ENCODE peak calls at places on chromosomes 4 and X, in four cellular contexts. W, S, L and F are unnamed samples.

GRCh38 chr4:107299646-107300045 is 263.5 kb upstream of the DKK2 start:
- DNase-seq in L (no peak), W (no peak), S (no peak), F (no peak)

GRCh38 chr4:10085386-10085785 is 31.2 kb downstream of the WDR1 start:
- DNase-seq in L (no peak), S (no peak), W (no peak), F (no peak)

GRCh38 chr4:26827798-26828197 is 32.8 kb upstream of the STIM2 start:
- DNase-seq in L (no peak), S (no peak), W (no peak), F (no peak)

GRCh38 chr4:121977251-121978168 is 25.6 kb upstream of the TRPC3 start:
- DNase-seq in W (no peak), S (no peak), L (no peak), F (peak; percentile 5)

GRCh38 chr4:176883681-176884418 is 91.1 kb upstream of the VEGFC start:
- DNase-seq in S (no peak), W (no peak), L (no peak), F (peak; percentile 87)

GRCh38 chr4:77202491-77202890 is 45.5 kb downstream of the CCNG2 start:
- DNase-seq in S (no peak), W (no peak), L (no peak), F (no peak)

GRCh38 chr4:19735012-19735411 is 516.7 kb upstream of the SLIT2 start:
- DNase-seq in L (no peak), S (no peak), W (no peak), F (peak; percentile 48)

GRCh38 chrX:110851780-110852179 is 56.2 kb upstream of the CHRDL1 start:
- DNase-seq in L (no peak), W (no peak), S (no peak), F (peak; percentile 6)

GRCh38 chrX:113512700-113513395 is 672.2 kb upstream of the AMOT start:
- DNase-seq in S (no peak), W (no peak), L (no peak), F (peak; percentile 56)

GRCh38 chr4:145785391-145786008 is 105.6 kb downstream of the C4orf51 start:
- DNase-seq in W (no peak), L (no peak), S (no peak), F (no peak)

GRCh38 chrX:29671426-29671825 is 543.9 kb upstream of the MAGEB2 start:
- DNase-seq in S (no peak), W (no peak), L (no peak), F (no peak)

GRCh38 chr4:68361146-68361589 is 11.3 kb upstream of the YTHDC1 start:
- DNase-seq in L (no peak), S (no peak), W (no peak), F (peak; percentile 91)

GRCh38 chrX:40107291-40108083 is 9.7 kb upstream of the BCOR start:
- DNase-seq in L (no peak), S (no peak), W (peak; percentile 79), F (peak; percentile 73)

GRCh38 chr4:153759407-153760226 is at the start of gene RNF175:
- DNase-seq in L (no peak), S (no peak), W (peak; percentile 63), F (no peak)

GRCh38 chr4:164955107-164955805 is 22.2 kb downstream of the TRIM61 start:
- DNase-seq in S (no peak), L (no peak), W (no peak), F (no peak)

GRCh38 chr4:7963691-7964090 is 24.0 kb upstream of the AFAP1 start:
- DNase-seq in W (no peak), S (no peak), L (no peak), F (no peak)

GRCh38 chr4:5821665-5822358 is 71.1 kb downstream of the CRMP1 start:
- DNase-seq in L (peak; percentile 38), W (peak; percentile 78), S (peak; percentile 11), F (no peak)

GRCh38 chr4:851701-852430 is 25.9 kb upstream of the CPLX1 start:
- DNase-seq in L (no peak), W (no peak), S (no peak), F (no peak)

GRCh38 chr4:173046818-173047217 is 121.8 kb upstream of the GALNT7 start:
- DNase-seq in S (no peak), L (no peak), W (no peak), F (peak; percentile 11)

GRCh38 chr4:43071069-43071468 is 178.6 kb downstream of the GRXCR1 start:
- DNase-seq in S (no peak), L (no peak), W (no peak), F (no peak)

GRCh38 chr4:90127223-90127705 is at the start of gene CCSER1:
- DNase-seq in S (peak; percentile 43), L (no peak), W (peak; percentile 61), F (peak; percentile 64)

GRCh38 chr4:183763990-183764754 is 105.1 kb downstream of the TRAPPC11 start:
- DNase-seq in L (no peak), S (no peak), W (no peak), F (no peak)

GRCh38 chr4:7196283-7196651 is 3.9 kb downstream of the SORCS2 start:
- DNase-seq in W (peak; percentile 18), L (no peak), S (no peak), F (no peak)

GRCh38 chrX:133290076-133290475 is 71.9 kb upstream of the TFDP3 start:
- DNase-seq in S (no peak), L (no peak), W (no peak), F (no peak)

GRCh38 chrX:38878674-38879375 is 77.6 kb downstream of the MID1IP1 start:
- DNase-seq in S (no peak), L (no peak), W (no peak), F (no peak)

GRCh38 chrX:86237482-86237881 is 89.2 kb downstream of the DACH2 start:
- DNase-seq in S (no peak), L (no peak), W (no peak), F (no peak)

GRCh38 chr4:110970642-110971041 is 347.8 kb upstream of the PITX2 start:
- DNase-seq in W (peak; percentile 73), L (peak; percentile 49), S (peak; percentile 39), F (peak; percentile 71)

GRCh38 chrX:39174761-39175417 is 373.6 kb downstream of the MID1IP1 start:
- DNase-seq in L (no peak), W (no peak), S (no peak), F (no peak)

GRCh38 chr4:130747842-130748241 is 1651.9 kb downstream of the C4orf33 start:
- DNase-seq in L (no peak), S (no peak), W (no peak), F (peak; percentile 18)

DNA sequence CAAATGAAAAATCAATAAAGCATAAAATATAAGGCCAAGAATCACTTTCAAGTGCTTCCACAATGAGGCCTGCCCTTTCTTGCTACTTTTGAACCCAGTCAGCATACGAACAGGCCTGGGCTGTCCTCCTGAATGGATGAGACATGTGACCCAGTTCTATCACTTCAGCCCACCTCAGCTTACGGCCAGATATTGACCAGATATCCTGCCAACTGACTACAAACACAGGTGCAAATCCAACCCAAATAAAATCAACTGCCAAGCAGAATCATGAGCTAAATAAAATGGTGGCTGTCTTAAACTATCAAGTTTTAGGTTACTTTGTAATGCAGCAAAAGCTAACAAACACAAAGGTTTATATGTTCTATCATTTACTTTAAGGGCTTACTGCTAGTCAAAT is 53.7 kb downstream of the PDS5A start:
- DNase-seq in S (no peak), L (no peak), W (no peak), F (no peak)
- H2BK12ac ChIP-seq in S (no peak overlapping the region), L (no peak overlapping the region), W (no peak overlapping the region), F (no peak overlapping the region)

DNA sequence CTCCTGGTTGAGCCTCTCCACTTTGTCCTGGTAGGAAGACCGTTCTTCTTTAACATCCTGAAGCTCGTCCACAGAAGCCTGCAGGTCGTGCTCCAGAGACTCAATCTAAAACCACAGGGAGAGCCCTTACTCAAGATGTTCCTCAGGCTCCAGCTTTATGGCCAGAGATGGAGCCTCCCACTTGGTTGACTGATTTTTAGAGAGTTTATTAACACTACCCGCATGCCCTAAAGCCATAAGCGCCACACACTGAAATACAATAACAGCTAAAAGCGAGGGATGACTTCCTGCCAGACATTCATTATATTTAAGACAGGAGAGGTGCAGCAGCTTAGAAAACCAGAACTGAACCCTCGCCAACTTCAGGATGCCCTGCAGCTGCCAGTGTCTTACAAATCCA is 41.9 kb downstream of the SOD3 start:
- DNase-seq in S (no peak), W (no peak), L (no peak), F (no peak)
- H2BK12ac ChIP-seq in S (no peak overlapping the region), W (no peak overlapping the region), L (no peak overlapping the region), F (no peak overlapping the region)

GRCh38 chrX:68660746-68661145 is 13.3 kb downstream of the STARD8 start:
- DNase-seq in S (no peak), W (no peak), L (no peak), F (no peak)
- H2BK12ac ChIP-seq in S (no peak overlapping the region), W (no peak overlapping the region), L (no peak overlapping the region), F (no peak overlapping the region)

GRCh38 chrX:13283512-13283911 is 36.3 kb downstream of the ATXN3L start:
- DNase-seq in S (no peak), W (peak; percentile 64), L (no peak), F (no peak)

GRCh38 chrX:13285229-13285628 is 34.6 kb downstream of the ATXN3L start:
- DNase-seq in L (no peak), S (no peak), W (no peak), F (no peak)

GRCh38 chrX:13283968-13284914 is 35.6 kb downstream of the ATXN3L start:
- DNase-seq in W (peak; percentile 66), S (no peak), L (peak; percentile 10), F (peak; percentile 9)

GRCh38 chrX:13287816-13288215 is 32.0 kb downstream of the ATXN3L start:
- DNase-seq in W (no peak), L (no peak), S (no peak), F (peak; percentile 41)

GRCh38 chrX:13285693-13286092 is 34.2 kb downstream of the ATXN3L start:
- DNase-seq in L (no peak), S (no peak), W (peak; percentile 71), F (no peak)
- H2BK12ac ChIP-seq in L (no peak overlapping the region), S (no peak overlapping the region), W (no peak overlapping the region), F (peak overlapping the region; percentile 89)

DNA sequence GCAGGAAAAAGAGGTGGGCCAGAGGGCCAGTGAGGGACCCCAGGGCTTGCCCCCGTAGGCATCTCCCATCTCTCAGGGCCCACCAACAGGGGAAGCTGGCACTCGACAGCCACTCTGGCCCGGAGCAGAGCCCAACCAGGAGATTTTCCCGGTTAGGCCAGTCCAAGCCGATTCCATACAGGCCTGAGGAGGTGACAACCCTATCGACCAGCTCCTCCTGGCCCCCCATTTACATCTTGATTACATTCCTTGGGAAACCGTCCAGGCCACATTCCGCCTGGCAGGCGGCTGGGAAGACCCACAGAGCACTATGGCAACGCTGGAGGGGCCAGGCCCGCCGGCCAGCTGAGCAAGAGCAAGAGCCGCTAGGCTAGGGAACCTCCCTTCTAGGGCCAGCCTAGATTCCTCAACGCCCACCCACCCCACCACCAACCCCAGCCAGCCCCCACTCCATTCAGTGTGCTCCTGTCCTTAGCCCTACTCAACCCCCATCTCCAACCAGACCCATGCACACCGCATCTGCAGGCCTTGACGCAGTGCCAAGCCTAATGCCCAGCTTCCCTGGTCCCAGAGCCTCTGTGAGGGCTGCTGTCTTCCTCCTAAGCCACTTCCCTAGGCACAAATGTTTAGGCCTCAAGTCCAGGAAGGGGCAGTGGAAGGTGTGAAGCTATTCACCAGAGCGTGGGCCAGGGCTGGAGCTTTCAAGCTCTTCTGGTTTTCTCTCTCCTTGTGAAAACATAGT is 161.2 kb downstream of the EFNB1 start:
- DNase-seq in L (peak; percentile 29), S (peak; percentile 12), W (peak; percentile 83), F (peak; percentile 79)
- H2BK12ac ChIP-seq in L (no peak overlapping the region), S (no peak overlapping the region), W (peak overlapping the region; percentile 89), F (peak overlapping the region; percentile 47)

GRCh38 chr4:128596115-128596514 is 213.4 kb upstream of the JADE1 start:
- DNase-seq in S (no peak), W (no peak), L (no peak), F (no peak)
- H2BK12ac ChIP-seq in S (no peak overlapping the region), W (no peak overlapping the region), L (no peak overlapping the region), F (peak overlapping the region; percentile 98)

GRCh38 chr4:3354455-3354811 is 61.6 kb downstream of the RGS12 start:
- DNase-seq in S (no peak), L (no peak), W (no peak), F (no peak)
- H2BK12ac ChIP-seq in S (no peak overlapping the region), L (no peak overlapping the region), W (no peak overlapping the region), F (no peak overlapping the region)